ENCODE peak calls at places on chromosome 7, in nine cellular contexts. V is heart left ventricle, L is left ventricle myocardium inferior, U is lung, X is HFF-Myc, S is AG09309, T is HFFc6, P is prostate gland, N is NB4. I is an unnamed sample.

GRCh38 chr7:150931199-150931869 is 46.8 kb downstream of the KCNH2 start:
- DNase-seq in V (no peak), L (no peak), U (no peak), X (no peak), S (no peak), T (no peak), P (no peak), N (peak; percentile 72), I (no peak)

GRCh38 chr7:24721378-24722030 is 35.8 kb downstream of the GSDME start:
- DNase-seq in V (no peak), L (no peak), U (no peak), X (no peak), S (no peak), T (no peak), P (no peak), N (no peak), I (no peak)

GRCh38 chr7:55365103-55365679 is at the start of gene LANCL2:
- DNase-seq in V (no peak), L (no peak), U (peak; percentile 50), X (no peak), S (no peak), T (peak; percentile 1), P (peak; percentile 36), N (no peak), I (no peak)

GRCh38 chr7:73526892-73527821 is 5.1 kb upstream of the BAZ1B start:
- DNase-seq in V (no peak), L (no peak), U (no peak), X (no peak), S (no peak), T (no peak), P (no peak), N (peak; percentile 77), I (no peak)

GRCh38 chr7:155408657-155409586 is 49.0 kb upstream of the EN2 start:
- DNase-seq in V (no peak), L (no peak), U (no peak), X (no peak), S (no peak), T (no peak), P (no peak), N (peak; percentile 24), I (no peak)

GRCh38 chr7:6637544-6638229 is 569 bp downstream of the ZNF316 start:
- DNase-seq in V (peak; percentile 44), L (no peak), U (peak; percentile 37), X (no peak), S (no peak), T (no peak), P (no peak), N (peak; percentile 87), I (no peak)

GRCh38 chr7:38975944-38976392 is 1.7 kb upstream of the POU6F2 start:
- DNase-seq in V (no peak), L (no peak), U (no peak), X (no peak), S (no peak), T (no peak), P (no peak), N (no peak), I (no peak)

GRCh38 chr7:98210513-98211220 is 572 bp upstream of the BHLHA15 start:
- DNase-seq in V (no peak), L (no peak), U (no peak), X (no peak), S (no peak), T (no peak), P (no peak), N (no peak), I (no peak)

GRCh38 chr7:38169862-38170261 is 8.2 kb upstream of the STARD3NL start:
- DNase-seq in V (peak; percentile 34), L (no peak), U (no peak), X (no peak), S (peak; percentile 76), T (peak; percentile 45), P (peak; percentile 18), N (peak; percentile 75), I (peak; percentile 56)

DNA sequence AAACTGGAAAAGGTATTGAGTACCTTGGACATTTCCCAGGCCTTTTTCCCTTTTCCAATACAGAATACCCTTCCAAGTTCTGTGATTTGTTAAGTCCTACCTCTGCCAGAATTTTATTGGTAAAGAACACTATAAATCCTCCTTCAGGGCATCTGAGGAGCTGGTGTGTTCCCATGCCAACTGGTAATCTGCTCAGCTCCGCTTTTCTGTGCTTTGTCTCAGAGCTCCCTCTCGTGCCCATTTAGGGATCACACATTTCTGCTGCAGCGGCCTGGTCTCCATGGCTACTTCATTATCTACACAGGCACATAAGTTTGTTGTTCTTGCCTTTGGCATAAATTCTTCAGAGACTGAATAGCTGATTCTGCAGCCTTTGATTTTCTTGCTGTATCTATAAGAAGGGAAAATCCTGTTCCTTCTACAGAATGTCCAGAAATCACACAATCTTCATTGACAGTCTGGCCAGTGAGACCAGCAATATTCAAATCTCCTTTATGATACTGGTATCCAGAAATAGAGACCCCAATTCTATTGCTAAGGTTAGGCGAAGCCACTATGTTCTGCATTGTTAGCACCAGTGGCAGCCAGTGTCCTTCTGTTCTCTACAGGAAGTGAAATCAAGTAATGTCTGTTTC is 52.0 kb downstream of the DENND11 start:
- DNase-seq in V (peak; percentile 66), L (no peak), U (peak; percentile 56), X (peak; percentile 75), S (peak; percentile 87), T (peak; percentile 93), P (peak; percentile 80), N (peak; percentile 62), I (peak; percentile 42)
- TF ChIP-seq CTCF in V (peak; percentile 53), L (peak; percentile 78), U (no peak), X (peak; percentile 79), S (peak; percentile 90), T (peak; percentile 87), P (peak; percentile 69), N (peak; percentile 67), I (peak; percentile 87)

DNA sequence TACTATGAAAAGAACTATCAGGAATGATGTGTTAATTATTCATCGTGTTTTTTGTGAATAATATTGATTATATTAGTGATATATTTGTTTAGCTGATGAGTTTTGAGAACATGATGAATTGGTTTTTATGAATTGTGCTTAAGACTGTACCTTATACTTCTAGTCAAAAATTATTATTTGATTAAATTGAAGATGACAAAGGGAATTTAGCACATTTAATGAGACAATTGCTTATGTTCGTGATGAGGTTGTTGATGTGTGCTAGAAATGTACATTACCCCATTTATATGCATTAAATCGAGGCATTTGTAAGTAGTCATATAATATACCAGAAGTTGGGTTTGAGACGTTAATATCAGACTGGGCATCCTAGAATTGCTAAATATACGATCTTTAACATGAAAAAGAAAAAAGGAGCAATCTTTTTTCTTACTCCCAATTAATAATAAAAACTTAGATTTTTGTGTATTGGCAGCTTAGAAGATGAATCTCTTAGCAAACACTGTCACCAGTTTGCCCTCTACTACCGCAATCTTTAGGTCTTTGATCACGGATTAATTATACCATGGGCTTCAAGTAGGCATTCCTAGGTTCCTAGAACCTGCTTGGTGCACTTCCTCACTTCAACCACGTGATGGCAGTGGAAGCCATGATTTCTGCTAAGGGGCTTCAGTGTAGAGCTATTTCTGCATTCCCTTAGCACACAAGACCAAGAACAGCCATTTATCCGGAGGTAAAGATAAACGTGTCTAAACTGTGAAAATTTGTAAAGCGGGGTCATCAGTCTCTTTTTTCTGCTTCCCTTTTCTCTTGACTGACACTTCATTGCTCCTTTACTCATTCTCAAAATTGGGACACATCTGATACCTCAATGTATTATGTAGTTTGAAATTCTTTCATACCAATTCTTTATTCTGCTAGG is 1.6 kb downstream of the KLHDC10 start:
- DNase-seq in V (peak; percentile 39), L (no peak), U (peak; percentile 63), X (peak; percentile 84), S (peak; percentile 60), T (peak; percentile 78), P (peak; percentile 50), N (peak; percentile 94), I (peak; percentile 75)
- TF ChIP-seq CTCF in V (peak; percentile 83), L (peak; percentile 96), U (peak; percentile 97), X (peak; percentile 92), S (peak; percentile 87), T (peak; percentile 94), P (peak; percentile 90), N (peak; percentile 99), I (peak; percentile 92)

DNA sequence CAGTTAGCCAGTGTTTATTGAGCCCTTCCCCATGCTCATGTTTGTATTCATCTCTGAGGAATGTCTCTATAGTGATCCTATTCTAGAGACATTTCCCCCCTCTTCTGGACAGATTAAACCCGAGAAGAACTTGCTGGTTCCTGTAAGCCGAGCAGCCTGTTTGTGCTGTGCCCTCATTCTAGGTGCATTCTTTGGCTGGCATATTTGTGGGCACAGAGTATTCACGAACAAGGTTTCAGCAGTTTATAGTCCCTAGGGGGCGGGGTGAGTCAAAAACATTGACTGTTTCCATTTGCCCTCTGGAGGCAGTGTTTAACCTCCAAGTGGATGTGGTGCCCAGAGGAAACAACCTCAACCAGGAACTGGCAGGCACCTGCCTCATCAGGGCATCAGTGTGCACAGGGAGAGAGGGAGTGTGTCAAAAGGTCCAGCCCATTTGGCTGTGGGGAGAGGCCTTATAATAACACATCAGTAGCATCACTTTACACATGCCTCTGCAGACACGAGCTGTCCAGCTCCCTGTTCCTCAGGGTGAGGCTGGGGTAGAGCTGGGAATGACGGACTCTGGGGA is 273.3 kb upstream of the LRGUK start:
- DNase-seq in V (no peak), L (no peak), U (peak; percentile 35), X (peak; percentile 39), S (peak; percentile 89), T (peak; percentile 91), P (peak; percentile 62), N (peak; percentile 79), I (peak; percentile 51)
- TF ChIP-seq CTCF in V (no peak), L (no peak), U (no peak), X (peak; percentile 62), S (peak; percentile 46), T (peak; percentile 78), P (peak; percentile 63), N (peak; percentile 55), I (peak; percentile 60)

GRCh38 chr7:121351682-121352081 is 22.9 kb downstream of the WNT16 start:
- DNase-seq in V (no peak), L (no peak), U (no peak), X (no peak), S (no peak), T (no peak), P (no peak), N (no peak), I (no peak)
- TF ChIP-seq CTCF in V (no peak), L (no peak), U (no peak), X (no peak), S (no peak), T (peak; percentile 48), P (no peak), N (no peak), I (no peak)

DNA sequence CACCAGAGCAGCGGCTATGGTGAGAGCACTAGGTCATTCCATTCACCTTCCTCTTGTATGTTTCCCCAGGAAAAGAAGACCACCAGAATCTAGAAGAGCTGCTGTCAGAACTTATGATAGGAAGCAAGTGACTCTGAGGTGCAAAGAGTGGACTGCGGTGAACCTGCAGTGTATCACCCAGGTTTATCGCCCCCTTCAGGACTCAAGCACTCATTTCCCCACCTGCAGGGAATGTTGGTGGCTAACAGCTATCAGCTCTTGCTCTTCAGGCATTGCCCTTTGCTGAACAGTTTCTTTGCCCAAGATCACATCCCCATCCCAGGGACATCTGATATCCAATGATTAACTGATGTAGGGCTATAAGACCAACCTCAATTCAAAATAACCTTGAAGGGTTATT is 66.3 kb upstream of the IL6 start:
- DNase-seq in V (no peak), L (no peak), U (no peak), X (no peak), S (no peak), T (no peak), P (no peak), N (peak; percentile 36), I (no peak)
- TF ChIP-seq CTCF in V (no peak), L (peak; percentile 18), U (no peak), X (peak; percentile 23), S (no peak), T (peak; percentile 55), P (no peak), N (peak; percentile 75), I (peak; percentile 57)

GRCh38 chr7:51789494-51789893 is 472.9 kb upstream of the COBL start:
- DNase-seq in V (no peak), L (no peak), U (no peak), X (no peak), S (no peak), T (no peak), P (no peak), N (peak; percentile 20), I (no peak)
- TF ChIP-seq CTCF in V (no peak), L (no peak), U (no peak), X (no peak), S (no peak), T (no peak), P (no peak), N (peak; percentile 9), I (peak; percentile 24)

I was measured in Panc1.